ENCODE peak calls at places on chromosomes 16 and 17, in seven cellular contexts. One of them, this sample, is unnamed.

GRCh38 chr17:33814852-33815251 is 440.2 kb upstream of the CCL2 start:
- DNase-seq in activated gamma-delta T cell treated with anti-CD3 and anti-CD28 coated beads, Interleukin-2, amount 50 U/mL, for 16 hours: no peak
- DNase-seq in CD8-positive, alpha-beta T cell: no peak
- DNase-seq in left cardiac atrium: no peak
- DNase-seq in fibroblast of the aortic adventitia: no peak
- DNase-seq in EL: no peak
- DNase-seq in caudate nucleus: no peak
- DNase-seq in this sample: no peak

GRCh38 chr16:85564277-85565051 is 48.7 kb upstream of the GSE1 start:
- DNase-seq in activated gamma-delta T cell treated with anti-CD3 and anti-CD28 coated beads, Interleukin-2, amount 50 U/mL, for 16 hours: peak
- DNase-seq in CD8-positive, alpha-beta T cell: no peak
- DNase-seq in left cardiac atrium: no peak
- DNase-seq in fibroblast of the aortic adventitia: no peak
- DNase-seq in EL: no peak
- DNase-seq in caudate nucleus: no peak
- DNase-seq in this sample: no peak

GRCh38 chr16:73279451-73279850 is 231.5 kb upstream of the ZFHX3 start:
- DNase-seq in activated gamma-delta T cell treated with anti-CD3 and anti-CD28 coated beads, Interleukin-2, amount 50 U/mL, for 16 hours: no peak
- DNase-seq in CD8-positive, alpha-beta T cell: no peak
- DNase-seq in left cardiac atrium: no peak
- DNase-seq in fibroblast of the aortic adventitia: no peak
- DNase-seq in EL: no peak
- DNase-seq in caudate nucleus: no peak
- DNase-seq in this sample: no peak

GRCh38 chr16:54080524-54081008 is 206.0 kb downstream of the IRX3 start:
- DNase-seq in activated gamma-delta T cell treated with anti-CD3 and anti-CD28 coated beads, Interleukin-2, amount 50 U/mL, for 16 hours: no peak
- DNase-seq in CD8-positive, alpha-beta T cell: no peak
- DNase-seq in left cardiac atrium: no peak
- DNase-seq in fibroblast of the aortic adventitia: peak
- DNase-seq in EL: peak
- DNase-seq in caudate nucleus: no peak
- DNase-seq in this sample: no peak

GRCh38 chr16:4680673-4681470 is 12.5 kb upstream of the NUDT16L1 start:
- DNase-seq in activated gamma-delta T cell treated with anti-CD3 and anti-CD28 coated beads, Interleukin-2, amount 50 U/mL, for 16 hours: no peak
- DNase-seq in CD8-positive, alpha-beta T cell: no peak
- DNase-seq in left cardiac atrium: peak
- DNase-seq in fibroblast of the aortic adventitia: no peak
- DNase-seq in EL: no peak
- DNase-seq in caudate nucleus: no peak
- DNase-seq in this sample: peak

GRCh38 chr16:31050280-31051030 is 17.1 kb downstream of the STX4 start:
- DNase-seq in activated gamma-delta T cell treated with anti-CD3 and anti-CD28 coated beads, Interleukin-2, amount 50 U/mL, for 16 hours: no peak
- DNase-seq in CD8-positive, alpha-beta T cell: no peak
- DNase-seq in left cardiac atrium: no peak
- DNase-seq in fibroblast of the aortic adventitia: no peak
- DNase-seq in EL: no peak
- DNase-seq in caudate nucleus: no peak
- DNase-seq in this sample: no peak

GRCh38 chr16:70576431-70577255 is 53.0 kb downstream of the SF3B3 start:
- DNase-seq in activated gamma-delta T cell treated with anti-CD3 and anti-CD28 coated beads, Interleukin-2, amount 50 U/mL, for 16 hours: no peak
- DNase-seq in CD8-positive, alpha-beta T cell: no peak
- DNase-seq in left cardiac atrium: no peak
- DNase-seq in fibroblast of the aortic adventitia: peak
- DNase-seq in EL: peak
- DNase-seq in caudate nucleus: no peak
- DNase-seq in this sample: peak

GRCh38 chr16:53224932-53225533 is 170.2 kb downstream of the CHD9 start:
- DNase-seq in activated gamma-delta T cell treated with anti-CD3 and anti-CD28 coated beads, Interleukin-2, amount 50 U/mL, for 16 hours: no peak
- DNase-seq in CD8-positive, alpha-beta T cell: no peak
- DNase-seq in left cardiac atrium: no peak
- DNase-seq in fibroblast of the aortic adventitia: no peak
- DNase-seq in EL: peak
- DNase-seq in caudate nucleus: no peak
- DNase-seq in this sample: no peak

GRCh38 chr16:74718741-74719610 is 18.3 kb upstream of the MLKL start:
- DNase-seq in activated gamma-delta T cell treated with anti-CD3 and anti-CD28 coated beads, Interleukin-2, amount 50 U/mL, for 16 hours: no peak
- DNase-seq in CD8-positive, alpha-beta T cell: no peak
- DNase-seq in left cardiac atrium: no peak
- DNase-seq in fibroblast of the aortic adventitia: no peak
- DNase-seq in EL: no peak
- DNase-seq in caudate nucleus: no peak
- DNase-seq in this sample: no peak

GRCh38 chr17:1792495-1793446 is 30.9 kb downstream of the SERPINF1 start:
- DNase-seq in activated gamma-delta T cell treated with anti-CD3 and anti-CD28 coated beads, Interleukin-2, amount 50 U/mL, for 16 hours: no peak
- DNase-seq in CD8-positive, alpha-beta T cell: no peak
- DNase-seq in left cardiac atrium: no peak
- DNase-seq in fibroblast of the aortic adventitia: no peak
- DNase-seq in EL: no peak
- DNase-seq in caudate nucleus: no peak
- DNase-seq in this sample: no peak

GRCh38 chr17:75826561-75827290 is 17.5 kb downstream of the UNC13D start:
- DNase-seq in activated gamma-delta T cell treated with anti-CD3 and anti-CD28 coated beads, Interleukin-2, amount 50 U/mL, for 16 hours: no peak
- DNase-seq in CD8-positive, alpha-beta T cell: no peak
- DNase-seq in left cardiac atrium: peak
- DNase-seq in fibroblast of the aortic adventitia: no peak
- DNase-seq in EL: no peak
- DNase-seq in caudate nucleus: no peak
- DNase-seq in this sample: no peak

GRCh38 chr16:23339781-23340180 is 37.7 kb downstream of the SCNN1B start:
- DNase-seq in activated gamma-delta T cell treated with anti-CD3 and anti-CD28 coated beads, Interleukin-2, amount 50 U/mL, for 16 hours: no peak
- DNase-seq in CD8-positive, alpha-beta T cell: no peak
- DNase-seq in left cardiac atrium: no peak
- DNase-seq in fibroblast of the aortic adventitia: no peak
- DNase-seq in EL: no peak
- DNase-seq in caudate nucleus: no peak
- DNase-seq in this sample: no peak

GRCh38 chr17:34361478-34362061 is 1.5 kb downstream of the CCL1 start:
- DNase-seq in activated gamma-delta T cell treated with anti-CD3 and anti-CD28 coated beads, Interleukin-2, amount 50 U/mL, for 16 hours: peak
- DNase-seq in CD8-positive, alpha-beta T cell: peak
- DNase-seq in left cardiac atrium: peak
- DNase-seq in fibroblast of the aortic adventitia: peak
- DNase-seq in EL: peak
- DNase-seq in caudate nucleus: peak
- DNase-seq in this sample: peak

GRCh38 chr16:31695667-31696066 is 168.0 kb downstream of the AHSP start:
- DNase-seq in activated gamma-delta T cell treated with anti-CD3 and anti-CD28 coated beads, Interleukin-2, amount 50 U/mL, for 16 hours: no peak
- DNase-seq in CD8-positive, alpha-beta T cell: peak
- DNase-seq in left cardiac atrium: no peak
- DNase-seq in fibroblast of the aortic adventitia: no peak
- DNase-seq in EL: no peak
- DNase-seq in caudate nucleus: no peak
- DNase-seq in this sample: no peak

GRCh38 chr17:67066717-67067116 is 22.4 kb downstream of the CACNG1 start:
- DNase-seq in activated gamma-delta T cell treated with anti-CD3 and anti-CD28 coated beads, Interleukin-2, amount 50 U/mL, for 16 hours: no peak
- DNase-seq in CD8-positive, alpha-beta T cell: no peak
- DNase-seq in left cardiac atrium: no peak
- DNase-seq in fibroblast of the aortic adventitia: no peak
- DNase-seq in EL: no peak
- DNase-seq in caudate nucleus: no peak
- DNase-seq in this sample: no peak

GRCh38 chr17:71753070-71753469 is 367.8 kb upstream of the SOX9 start:
- DNase-seq in activated gamma-delta T cell treated with anti-CD3 and anti-CD28 coated beads, Interleukin-2, amount 50 U/mL, for 16 hours: no peak
- DNase-seq in CD8-positive, alpha-beta T cell: no peak
- DNase-seq in left cardiac atrium: no peak
- DNase-seq in fibroblast of the aortic adventitia: no peak
- DNase-seq in EL: no peak
- DNase-seq in caudate nucleus: no peak
- DNase-seq in this sample: no peak

GRCh38 chr16:87572959-87573358 is 29.3 kb upstream of the JPH3 start:
- DNase-seq in activated gamma-delta T cell treated with anti-CD3 and anti-CD28 coated beads, Interleukin-2, amount 50 U/mL, for 16 hours: no peak
- DNase-seq in CD8-positive, alpha-beta T cell: no peak
- DNase-seq in left cardiac atrium: no peak
- DNase-seq in fibroblast of the aortic adventitia: no peak
- DNase-seq in EL: no peak
- DNase-seq in caudate nucleus: no peak
- DNase-seq in this sample: no peak

GRCh38 chr16:47461598-47462266 is 601 bp downstream of the PHKB start:
- DNase-seq in activated gamma-delta T cell treated with anti-CD3 and anti-CD28 coated beads, Interleukin-2, amount 50 U/mL, for 16 hours: no peak
- DNase-seq in CD8-positive, alpha-beta T cell: no peak
- DNase-seq in left cardiac atrium: no peak
- DNase-seq in fibroblast of the aortic adventitia: peak
- DNase-seq in EL: peak
- DNase-seq in caudate nucleus: no peak
- DNase-seq in this sample: no peak

GRCh38 chr17:7415784-7416183 is 4.3 kb upstream of the SPEM1 start:
- DNase-seq in activated gamma-delta T cell treated with anti-CD3 and anti-CD28 coated beads, Interleukin-2, amount 50 U/mL, for 16 hours: no peak
- DNase-seq in CD8-positive, alpha-beta T cell: no peak
- DNase-seq in left cardiac atrium: no peak
- DNase-seq in fibroblast of the aortic adventitia: no peak
- DNase-seq in EL: no peak
- DNase-seq in caudate nucleus: no peak
- DNase-seq in this sample: no peak

GRCh38 chr16:22123146-22123545 is 30.8 kb downstream of the VWA3A start:
- DNase-seq in activated gamma-delta T cell treated with anti-CD3 and anti-CD28 coated beads, Interleukin-2, amount 50 U/mL, for 16 hours: no peak
- DNase-seq in CD8-positive, alpha-beta T cell: no peak
- DNase-seq in left cardiac atrium: no peak
- DNase-seq in fibroblast of the aortic adventitia: no peak
- DNase-seq in EL: no peak
- DNase-seq in caudate nucleus: no peak
- DNase-seq in this sample: no peak

GRCh38 chr17:52106638-52107261 is 51.8 kb downstream of the CA10 start:
- DNase-seq in activated gamma-delta T cell treated with anti-CD3 and anti-CD28 coated beads, Interleukin-2, amount 50 U/mL, for 16 hours: no peak
- DNase-seq in CD8-positive, alpha-beta T cell: peak
- DNase-seq in left cardiac atrium: peak
- DNase-seq in fibroblast of the aortic adventitia: peak
- DNase-seq in EL: peak
- DNase-seq in caudate nucleus: peak
- DNase-seq in this sample: peak

GRCh38 chr17:10398352-10398751 is 23.4 kb downstream of the MYH8 start:
- DNase-seq in activated gamma-delta T cell treated with anti-CD3 and anti-CD28 coated beads, Interleukin-2, amount 50 U/mL, for 16 hours: no peak
- DNase-seq in CD8-positive, alpha-beta T cell: no peak
- DNase-seq in left cardiac atrium: no peak
- DNase-seq in fibroblast of the aortic adventitia: no peak
- DNase-seq in EL: no peak
- DNase-seq in caudate nucleus: no peak
- DNase-seq in this sample: peak

GRCh38 chr16:67027046-67027445 is 1.9 kb upstream of the CBFB start:
- DNase-seq in activated gamma-delta T cell treated with anti-CD3 and anti-CD28 coated beads, Interleukin-2, amount 50 U/mL, for 16 hours: no peak
- DNase-seq in CD8-positive, alpha-beta T cell: no peak
- DNase-seq in left cardiac atrium: no peak
- DNase-seq in fibroblast of the aortic adventitia: no peak
- DNase-seq in EL: no peak
- DNase-seq in caudate nucleus: no peak
- DNase-seq in this sample: no peak

GRCh38 chr17:77662796-77663195 is 295.7 kb upstream of the TNRC6C start:
- DNase-seq in activated gamma-delta T cell treated with anti-CD3 and anti-CD28 coated beads, Interleukin-2, amount 50 U/mL, for 16 hours: no peak
- DNase-seq in CD8-positive, alpha-beta T cell: no peak
- DNase-seq in left cardiac atrium: no peak
- DNase-seq in fibroblast of the aortic adventitia: no peak
- DNase-seq in EL: no peak
- DNase-seq in caudate nucleus: no peak
- DNase-seq in this sample: no peak

GRCh38 chr16:16025214-16025968 is 76.0 kb downstream of the ABCC1 start:
- DNase-seq in activated gamma-delta T cell treated with anti-CD3 and anti-CD28 coated beads, Interleukin-2, amount 50 U/mL, for 16 hours: peak
- DNase-seq in CD8-positive, alpha-beta T cell: peak
- DNase-seq in left cardiac atrium: peak
- DNase-seq in fibroblast of the aortic adventitia: peak
- DNase-seq in EL: peak
- DNase-seq in caudate nucleus: no peak
- DNase-seq in this sample: no peak